ENCODE peak calls at places on chromosomes 4 and X, in ten cellular contexts. W, N, L, V, S, Z, U, T, X and I are unnamed samples.

GRCh38 chr4:76993787-76994641 is 44.5 kb downstream of the SEPTIN11 start:
- DNase-seq in Z (peak; percentile 74), L (peak; percentile 37), X (no peak), S (no peak), T (no peak), V (no peak), N (no peak), U (no peak), W (no peak), I (no peak)

GRCh38 chr4:64897683-64898082 is 488.4 kb upstream of the TECRL start:
- DNase-seq in T (no peak), N (no peak), U (no peak), L (no peak), V (no peak), S (no peak), Z (no peak), W (no peak), X (no peak), I (no peak)

GRCh38 chr4:123673971-123674370 is 277.4 kb downstream of the SPRY1 start:
- DNase-seq in L (no peak), Z (no peak), X (no peak), N (peak; percentile 48), W (no peak), T (no peak), V (peak; percentile 78), U (no peak), S (peak; percentile 79), I (peak; percentile 41)

GRCh38 chrX:153456161-153456560 is 10.3 kb upstream of the TREX2 start:
- DNase-seq in N (no peak), S (no peak), L (no peak), Z (no peak), V (no peak), U (no peak), T (no peak), W (peak; percentile 62), X (no peak), I (no peak)

GRCh38 chr4:132063829-132064228 is 1085.3 kb upstream of the PCDH10 start:
- DNase-seq in S (peak; percentile 22), U (no peak), Z (no peak), N (peak; percentile 55), T (no peak), V (no peak), X (peak; percentile 63), W (no peak), L (no peak), I (no peak)

GRCh38 chr4:55925235-55925634 is 23.5 kb upstream of the CEP135 start:
- DNase-seq in N (peak; percentile 31), T (no peak), U (no peak), S (no peak), Z (no peak), L (no peak), V (no peak), X (no peak), W (no peak), I (peak; percentile 71)

GRCh38 chr4:123891901-123892300 is 495.3 kb downstream of the SPRY1 start:
- DNase-seq in V (no peak), Z (no peak), U (no peak), S (peak; percentile 83), X (no peak), T (no peak), W (no peak), L (no peak), N (no peak), I (no peak)

GRCh38 chr4:184481544-184481943 is 7.2 kb upstream of the IRF2 start:
- DNase-seq in U (no peak), T (no peak), V (no peak), X (no peak), W (no peak), L (no peak), Z (no peak), S (no peak), N (no peak), I (no peak)

GRCh38 chr4:189773909-189774308 is 166.8 kb upstream of the FRG1 start:
- DNase-seq in T (no peak), W (no peak), L (peak; percentile 10), U (peak; percentile 4), X (no peak), Z (no peak), S (no peak), N (peak; percentile 13), V (no peak), I (no peak)

GRCh38 chr4:185640809-185641675 is 105.7 kb upstream of the PDLIM3 start:
- DNase-seq in L (peak; percentile 69), W (no peak), S (peak; percentile 86), N (peak; percentile 82), T (peak; percentile 76), Z (no peak), U (peak; percentile 70), V (peak; percentile 48), X (peak; percentile 88), I (peak; percentile 83)

GRCh38 chrX:30364229-30364628 is 55.0 kb upstream of the NR0B1 start:
- DNase-seq in T (no peak), V (no peak), W (no peak), X (no peak), N (no peak), S (no peak), L (no peak), U (no peak), Z (no peak), I (no peak)

GRCh38 chrX:129931411-129932136 is 25.6 kb downstream of the UTP14A start:
- DNase-seq in N (peak; percentile 84), Z (peak; percentile 95), L (peak; percentile 90), X (peak; percentile 93), W (peak; percentile 95), S (peak; percentile 96), T (peak; percentile 62), U (peak; percentile 97), V (peak; percentile 62), I (peak; percentile 92)

GRCh38 chr4:3294401-3295241 is 1.8 kb downstream of the RGS12 start:
- DNase-seq in L (no peak), V (no peak), Z (peak; percentile 44), X (no peak), N (no peak), W (no peak), U (no peak), S (no peak), T (no peak), I (no peak)

GRCh38 chr4:53942712-53943111 is 121.7 kb downstream of the CHIC2 start:
- DNase-seq in Z (no peak), L (no peak), V (no peak), U (no peak), T (no peak), S (no peak), N (no peak), X (no peak), W (no peak), I (no peak)

GRCh38 chr4:118846981-118847380 is 11.1 kb upstream of the SEC24D start:
- DNase-seq in X (no peak), S (no peak), V (no peak), N (no peak), Z (no peak), T (no peak), L (no peak), U (no peak), W (no peak), I (no peak)

GRCh38 chrX:28223991-28224390 is 242.7 kb upstream of the DCAF8L1 start:
- DNase-seq in X (no peak), T (no peak), S (no peak), U (no peak), Z (no peak), N (no peak), W (no peak), L (no peak), V (no peak), I (no peak)

GRCh38 chr4:83618991-83619390 is 83.1 kb downstream of the GPAT3 start:
- DNase-seq in N (peak; percentile 44), V (no peak), X (no peak), Z (peak; percentile 72), U (no peak), S (peak; percentile 20), L (peak; percentile 28), T (no peak), W (no peak), I (peak; percentile 34)

DNA sequence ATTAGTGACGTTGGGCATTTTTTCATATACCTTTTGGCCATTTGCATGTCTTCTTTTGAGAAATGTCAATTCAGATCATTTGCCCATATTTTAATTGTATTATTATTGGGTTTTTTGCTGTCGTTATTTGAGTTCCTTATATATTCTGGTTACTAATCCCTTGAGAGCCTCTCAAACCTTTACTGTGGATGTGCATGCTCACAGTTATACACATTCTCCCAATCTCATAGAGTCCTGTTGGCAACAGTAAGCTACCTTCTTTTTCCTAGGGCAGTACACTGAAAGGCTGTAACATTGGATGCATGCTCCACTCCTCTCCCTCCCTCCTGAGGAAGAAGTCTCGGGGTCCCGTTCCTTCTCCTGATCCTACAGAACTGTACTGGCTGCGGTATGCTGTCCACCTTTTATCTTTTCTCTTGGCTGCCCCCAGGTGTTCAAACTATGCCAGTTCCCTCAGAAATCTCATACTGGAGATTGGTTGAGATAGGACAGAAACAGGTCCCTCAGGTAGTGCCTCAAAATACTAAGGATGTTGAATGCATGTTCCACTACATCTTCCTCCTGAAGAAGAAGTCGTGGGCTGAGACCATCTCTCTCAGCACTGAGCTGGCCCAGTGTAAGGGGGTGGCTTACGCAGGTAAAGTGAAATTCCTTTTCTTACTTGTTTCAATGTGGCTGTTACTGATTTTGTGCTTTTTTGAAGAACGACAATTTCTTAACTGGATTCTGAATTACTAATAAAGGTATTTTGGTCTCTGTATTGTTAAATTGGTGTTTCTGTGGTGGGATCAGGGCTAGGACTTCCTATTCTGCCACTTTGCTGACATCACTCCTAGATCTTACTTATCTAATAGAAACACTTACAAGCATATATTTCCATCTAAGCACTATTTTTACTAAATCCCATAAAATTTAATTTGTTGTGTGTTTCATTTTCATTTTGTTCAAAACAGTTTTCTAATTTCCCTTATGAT is 145.4 kb upstream of the HUWE1 start:
- DNase-seq in T (peak; percentile 20), U (peak; percentile 40), W (no peak), N (peak; percentile 7), L (peak; percentile 10), Z (peak; percentile 53), S (peak; percentile 23), X (peak; percentile 38), V (peak; percentile 1), I (peak; percentile 31)
- TF ChIP-seq CTCF in T (peak; percentile 65), U (peak; percentile 51), W (peak; percentile 6), N (peak; percentile 35), L (peak; percentile 50), Z (peak; percentile 21), S (peak; percentile 53), X (peak; percentile 51), V (peak; percentile 47), I (peak; percentile 50)

GRCh38 chrX:68647156-68647957 is at the start of gene STARD8:
- DNase-seq in T (peak; percentile 2), X (peak; percentile 42), S (peak; percentile 18), Z (no peak), L (peak; percentile 49), N (peak; percentile 45), U (peak; percentile 72), V (peak; percentile 24), W (peak; percentile 66), I (peak; percentile 52)
- H3K4me3 ChIP-seq in T (no peak within 1 kb of the TSS), X (peak within 1 kb of the TSS; percentile 37), S (peak within 1 kb of the TSS; percentile 39), Z (peak within 1 kb of the TSS; percentile 21), L (no peak within 1 kb of the TSS), N (peak within 1 kb of the TSS; percentile 43), U (peak within 1 kb of the TSS; percentile 46), V (peak within 1 kb of the TSS; percentile 31), W (peak within 1 kb of the TSS; percentile 44), I (peak within 1 kb of the TSS; percentile 36)

GRCh38 chr4:41359069-41359769 is 102.5 kb downstream of the UCHL1 start:
- DNase-seq in T (no peak), L (no peak), V (no peak), Z (no peak), X (no peak), S (no peak), U (peak; percentile 84), N (no peak), W (no peak), I (no peak)
- TF ChIP-seq CTCF in T (no peak), L (peak; percentile 2), V (peak; percentile 37), Z (no peak), X (no peak), S (no peak), U (no peak), N (no peak), W (peak; percentile 14), I (no peak)

GRCh38 chr4:48015216-48015615 is 1.3 kb downstream of the CNGA1 start:
- DNase-seq in S (no peak), V (no peak), T (no peak), X (no peak), W (no peak), Z (no peak), L (no peak), N (no peak), U (no peak), I (no peak)
- H3K4me3 ChIP-seq in S (no peak overlapping the region), V (no peak overlapping the region), T (no peak overlapping the region), X (no peak overlapping the region), W (no peak overlapping the region), Z (peak overlapping the region; percentile 81), L (no peak overlapping the region), N (no peak overlapping the region), U (no peak overlapping the region), I (no peak overlapping the region)